ENCODE peak calls at places on chromosomes 5 and 9, in ten cellular contexts. P is ovary, J is stomach, K is A549, G is heart right ventricle, M is adrenal gland, Z is left ventricle myocardium inferior, L is prostate gland, E is Panc1, R is vagina. V is an unnamed sample.
A peak's percentile ranks its signal among the peaks of the same experiment; 100 is the strongest.

GRCh38 chr5:31106259-31106658 is 87.2 kb upstream of the CDH6 start:
- DNase-seq in P (no peak), J (no peak), K (no peak), G (no peak), M (no peak), Z (no peak), L (no peak), E (no peak), R (no peak), V (no peak)

GRCh38 chr5:1213508-1214162 is 11.5 kb upstream of the SLC6A18 start:
- DNase-seq in P (no peak), J (no peak), K (no peak), G (no peak), M (no peak), Z (no peak), L (no peak), E (no peak), R (no peak), V (no peak)

GRCh38 chr9:92715488-92716231 is 45.7 kb upstream of the IPPK start:
- DNase-seq in P (peak; percentile 80), J (no peak), K (no peak), G (peak; percentile 53), M (peak; percentile 78), Z (peak; percentile 66), L (no peak), E (no peak), R (peak; percentile 90), V (no peak)

GRCh38 chr9:20144255-20144654 is 355.4 kb upstream of the SLC24A2 start:
- DNase-seq in P (no peak), J (no peak), K (no peak), G (no peak), M (no peak), Z (no peak), L (no peak), E (no peak), R (no peak), V (no peak)

GRCh38 chr5:154138701-154139100 is 51.8 kb upstream of the GALNT10 start:
- DNase-seq in P (peak; percentile 34), J (no peak), K (no peak), G (peak; percentile 74), M (peak; percentile 34), Z (peak; percentile 73), L (no peak), E (no peak), R (no peak), V (no peak)

GRCh38 chr5:5665225-5666075 is 243.0 kb downstream of the ICE1 start:
- DNase-seq in P (no peak), J (no peak), K (no peak), G (no peak), M (no peak), Z (no peak), L (no peak), E (no peak), R (no peak), V (peak; percentile 86)

GRCh38 chr9:138022121-138022741 is 144.6 kb downstream of the CACNA1B start:
- DNase-seq in P (no peak), J (peak; percentile 23), K (peak; percentile 34), G (no peak), M (no peak), Z (no peak), L (no peak), E (no peak), R (peak; percentile 62), V (no peak)

GRCh38 chr5:177469061-177469628 is 4.3 kb downstream of the DBN1 start:
- DNase-seq in P (no peak), J (no peak), K (no peak), G (no peak), M (no peak), Z (peak; percentile 62), L (no peak), E (no peak), R (no peak), V (no peak)

GRCh38 chr5:14775857-14776256 is 95.7 kb downstream of the ANKH start:
- DNase-seq in P (no peak), J (peak; percentile 57), K (no peak), G (peak; percentile 23), M (no peak), Z (peak; percentile 26), L (no peak), E (no peak), R (no peak), V (peak; percentile 71)

DNA sequence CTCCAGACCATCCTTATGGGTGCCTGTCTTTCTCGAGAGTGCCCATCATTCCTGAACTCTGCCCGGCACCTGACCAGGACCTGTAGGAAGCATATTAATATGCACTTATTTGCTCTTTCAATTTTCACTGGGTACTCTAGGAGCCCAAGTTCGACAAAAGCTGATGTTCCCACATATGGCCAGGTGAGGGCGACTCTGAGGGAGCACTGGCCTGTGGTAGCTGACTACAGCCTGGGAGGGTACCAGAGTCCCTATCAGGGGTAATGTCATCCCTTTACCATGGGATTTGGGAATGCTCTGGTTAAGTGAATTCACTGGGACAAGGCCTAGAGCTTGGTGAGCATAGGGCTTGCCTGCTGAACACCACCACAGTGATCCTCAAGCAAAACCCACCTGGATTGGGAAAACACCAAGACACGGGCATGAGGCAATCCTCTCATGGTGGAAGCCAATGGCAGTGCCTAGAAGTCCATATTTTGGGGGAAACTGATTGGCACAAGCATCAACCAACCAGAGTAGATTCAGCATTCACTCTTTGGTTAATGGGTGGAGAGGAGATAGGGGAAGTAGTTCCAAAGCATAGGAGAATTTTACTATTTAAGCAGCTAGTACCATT is 112.2 kb downstream of the MTX3 start:
- DNase-seq in P (no peak), J (no peak), K (peak; percentile 21), G (no peak), M (no peak), Z (no peak), L (no peak), E (no peak), R (no peak), V (peak; percentile 12)
- TF ChIP-seq CTCF in P (no peak), J (no peak), K (peak; percentile 18), G (peak; percentile 34), M (peak; percentile 28), Z (peak; percentile 29), L (no peak), E (peak; percentile 55), R (no peak), V (peak; percentile 62)

DNA sequence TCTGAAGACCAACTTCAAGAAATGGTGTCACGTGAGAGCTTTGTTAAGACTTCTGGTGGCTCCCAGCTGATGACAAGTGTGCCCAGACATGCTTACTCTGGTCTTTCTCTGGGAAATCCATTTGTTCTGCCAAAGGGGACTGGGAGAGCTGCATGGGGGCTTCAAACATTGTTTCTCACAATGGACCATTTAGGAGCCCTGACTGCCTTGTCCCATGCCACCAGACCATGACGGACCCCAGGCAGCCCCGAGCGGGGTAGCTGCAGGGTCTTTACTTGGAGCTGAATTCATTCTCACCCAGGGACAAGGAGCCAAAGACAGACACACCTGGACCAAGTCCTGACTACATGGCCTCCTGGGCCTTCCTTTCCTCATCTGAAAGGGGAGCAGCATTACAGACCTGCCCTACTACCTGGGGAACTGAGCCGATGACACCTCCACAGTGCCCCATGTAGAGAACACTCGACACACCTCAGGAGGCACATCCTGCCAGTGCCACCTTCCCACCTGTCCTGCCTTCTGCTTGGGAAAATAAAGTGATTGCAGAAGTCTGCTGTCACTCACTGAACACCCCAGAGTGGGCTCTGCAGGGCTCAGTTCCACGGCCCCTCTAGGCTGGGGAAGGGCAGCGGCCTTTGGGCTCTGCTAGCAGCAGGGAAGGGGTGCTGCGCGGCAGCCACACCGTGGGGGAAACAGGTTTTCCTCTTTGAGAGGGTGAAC is 169.0 kb downstream of the DAB2IP start:
- DNase-seq in P (no peak), J (no peak), K (no peak), G (no peak), M (no peak), Z (no peak), L (no peak), E (no peak), R (peak; percentile 58), V (no peak)
- H3K4me1 ChIP-seq in P (peaks cover 5% of the 10 kb centered on the region), J (no peaks in the 10 kb centered on the region), K (no peaks in the 10 kb centered on the region), G (peaks cover 18% of the 10 kb centered on the region), M (no peaks in the 10 kb centered on the region), Z (peaks cover 26% of the 10 kb centered on the region), L (no peaks in the 10 kb centered on the region), E (no peaks in the 10 kb centered on the region), R (peaks cover 11% of the 10 kb centered on the region), V (no peaks in the 10 kb centered on the region)

GRCh38 chr5:40292006-40292405 is 387.7 kb upstream of the PTGER4 start:
- DNase-seq in P (no peak), J (no peak), K (no peak), G (no peak), M (no peak), Z (no peak), L (no peak), E (no peak), R (no peak), V (no peak)

GRCh38 chr5:40284863-40285262 is 394.9 kb upstream of the PTGER4 start:
- DNase-seq in P (no peak), J (no peak), K (no peak), G (no peak), M (no peak), Z (no peak), L (no peak), E (no peak), R (no peak), V (no peak)

GRCh38 chr5:40291338-40291737 is 388.4 kb upstream of the PTGER4 start:
- DNase-seq in P (no peak), J (no peak), K (no peak), G (no peak), M (no peak), Z (no peak), L (no peak), E (no peak), R (no peak), V (no peak)

DNA sequence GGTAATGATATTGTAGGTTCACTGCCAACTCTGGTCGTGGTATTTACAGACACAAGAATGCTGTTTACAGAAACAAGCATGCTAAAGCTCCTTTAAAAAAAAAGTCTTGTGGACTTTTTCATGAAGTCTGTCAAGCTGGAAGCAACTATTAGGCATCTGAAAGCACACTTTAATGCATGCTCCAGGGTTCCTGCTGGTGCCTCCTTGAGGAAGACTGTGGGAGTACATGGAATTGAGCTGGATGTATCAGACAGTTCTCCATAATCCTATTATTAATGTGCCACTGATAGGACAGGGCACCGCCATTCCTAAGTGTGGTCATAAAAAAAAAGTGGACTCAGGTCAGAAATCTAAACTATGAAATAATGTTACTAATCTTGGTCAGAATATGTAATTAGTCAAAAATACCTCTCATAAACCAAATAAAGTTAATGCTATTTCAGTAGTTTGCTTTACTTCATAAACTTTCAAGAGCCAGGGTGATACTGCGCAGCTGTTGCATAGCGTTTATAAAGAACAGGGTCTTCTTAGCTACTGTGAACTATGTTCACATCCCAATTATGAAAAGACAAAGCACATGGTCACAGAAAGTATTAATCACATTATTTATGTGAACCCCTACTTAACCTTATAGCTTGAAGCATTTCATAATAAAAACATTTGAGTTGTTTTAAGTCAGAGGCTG is 390.8 kb upstream of the PTGER4 start:
- DNase-seq in P (no peak), J (no peak), K (no peak), G (no peak), M (no peak), Z (no peak), L (no peak), E (no peak), R (no peak), V (no peak)
- TF ChIP-seq CTCF in P (no peak), J (no peak), K (no peak), G (no peak), M (no peak), Z (no peak), L (no peak), E (peak; percentile 25), R (no peak), V (peak; percentile 26)

DNA sequence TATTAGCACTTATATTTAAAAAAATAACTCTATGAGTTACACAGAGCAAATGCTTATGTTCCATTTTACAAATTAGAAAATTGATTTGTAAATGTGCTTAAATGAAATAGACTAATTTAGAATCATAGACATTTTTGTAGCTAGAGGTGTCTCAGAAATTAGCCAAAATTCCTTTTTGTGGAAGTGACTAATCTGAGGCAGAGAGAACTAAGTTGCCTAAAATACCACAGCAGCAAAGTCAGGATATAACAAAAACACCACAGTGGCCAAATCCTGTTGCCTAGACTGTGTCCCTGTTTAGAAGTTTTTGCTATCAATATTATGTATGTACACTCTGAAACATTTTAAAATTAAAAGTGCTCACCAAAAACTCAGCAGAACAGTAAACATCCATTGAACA is 18.7 kb downstream of the ADAMTSL1 start:
- DNase-seq in P (no peak), J (no peak), K (no peak), G (no peak), M (no peak), Z (no peak), L (no peak), E (no peak), R (no peak), V (no peak)
- H3K4me1 ChIP-seq in P (no peaks in the 10 kb centered on the region), J (peaks cover 23% of the 10 kb centered on the region), K (no peaks in the 10 kb centered on the region), G (peaks cover 10% of the 10 kb centered on the region), M (peaks cover 6% of the 10 kb centered on the region), Z (peaks cover 6% of the 10 kb centered on the region), L (no peaks in the 10 kb centered on the region), E (no peaks in the 10 kb centered on the region), R (peaks cover 16% of the 10 kb centered on the region), V (peaks cover 17% of the 10 kb centered on the region)